ENCODE peak calls at places on chromosomes 12 and 14, in seven cellular contexts. One of them, this sample, is unnamed.
A peak's percentile ranks its signal among the peaks of the same experiment; 100 is the strongest.

GRCh38 chr14:24798911-24799310 is 164.9 kb upstream of the GZMB start:
- DNase-seq in stromal cell of bone marrow: no peak
- DNase-seq in stimulated activated CD8-positive, alpha-beta memory T cell treated with anti-CD3 and anti-CD28 coated beads, Interleukin-4, amount 100 ng/mL, for 48 hours: no peak
- DNase-seq in ACHN: no peak
- DNase-seq in mesenchymal stem cell: no peak
- DNase-seq in GM06990: no peak
- DNase-seq in posterior cingulate gyrus: no peak
- DNase-seq in this sample: no peak

GRCh38 chr12:106581543-106582263 is 1.1 kb upstream of the RFX4 start:
- DNase-seq in stromal cell of bone marrow: no peak
- DNase-seq in GM06990: no peak
- DNase-seq in ACHN: peak; percentile 47
- DNase-seq in mesenchymal stem cell: peak; percentile 23
- DNase-seq in stimulated activated CD8-positive, alpha-beta memory T cell treated with anti-CD3 and anti-CD28 coated beads, Interleukin-4, amount 100 ng/mL, for 48 hours: peak; percentile 31
- DNase-seq in posterior cingulate gyrus: no peak
- DNase-seq in this sample: no peak

GRCh38 chr12:39503445-39503844 is 60.5 kb upstream of the KIF21A start:
- DNase-seq in stimulated activated CD8-positive, alpha-beta memory T cell treated with anti-CD3 and anti-CD28 coated beads, Interleukin-4, amount 100 ng/mL, for 48 hours: no peak
- DNase-seq in ACHN: peak; percentile 69
- DNase-seq in stromal cell of bone marrow: peak; percentile 23
- DNase-seq in GM06990: no peak
- DNase-seq in mesenchymal stem cell: no peak
- DNase-seq in posterior cingulate gyrus: no peak
- DNase-seq in this sample: peak; percentile 48

GRCh38 chr12:82635263-82635662 is 51.4 kb upstream of the TMTC2 start:
- DNase-seq in stimulated activated CD8-positive, alpha-beta memory T cell treated with anti-CD3 and anti-CD28 coated beads, Interleukin-4, amount 100 ng/mL, for 48 hours: no peak
- DNase-seq in posterior cingulate gyrus: no peak
- DNase-seq in stromal cell of bone marrow: no peak
- DNase-seq in GM06990: no peak
- DNase-seq in ACHN: no peak
- DNase-seq in mesenchymal stem cell: no peak
- DNase-seq in this sample: no peak

GRCh38 chr12:9244894-9245293 is 36.7 kb upstream of the PZP start:
- DNase-seq in posterior cingulate gyrus: no peak
- DNase-seq in ACHN: no peak
- DNase-seq in GM06990: peak; percentile 26
- DNase-seq in mesenchymal stem cell: no peak
- DNase-seq in stimulated activated CD8-positive, alpha-beta memory T cell treated with anti-CD3 and anti-CD28 coated beads, Interleukin-4, amount 100 ng/mL, for 48 hours: peak; percentile 74
- DNase-seq in stromal cell of bone marrow: no peak
- DNase-seq in this sample: no peak

GRCh38 chr14:20522332-20522731 is 17.0 kb downstream of the RNASE10 start:
- DNase-seq in stimulated activated CD8-positive, alpha-beta memory T cell treated with anti-CD3 and anti-CD28 coated beads, Interleukin-4, amount 100 ng/mL, for 48 hours: no peak
- DNase-seq in stromal cell of bone marrow: no peak
- DNase-seq in mesenchymal stem cell: no peak
- DNase-seq in GM06990: no peak
- DNase-seq in ACHN: no peak
- DNase-seq in posterior cingulate gyrus: no peak
- DNase-seq in this sample: no peak

GRCh38 chr12:103924761-103925641 is 5.2 kb upstream of the HSP90B1 start:
- DNase-seq in posterior cingulate gyrus: no peak
- DNase-seq in mesenchymal stem cell: peak; percentile 75
- DNase-seq in stromal cell of bone marrow: peak; percentile 41
- DNase-seq in ACHN: peak; percentile 81
- DNase-seq in GM06990: peak; percentile 84
- DNase-seq in stimulated activated CD8-positive, alpha-beta memory T cell treated with anti-CD3 and anti-CD28 coated beads, Interleukin-4, amount 100 ng/mL, for 48 hours: peak; percentile 67
- DNase-seq in this sample: peak; percentile 73

GRCh38 chr14:31167032-31167431 is 40.6 kb downstream of the HECTD1 start:
- DNase-seq in posterior cingulate gyrus: no peak
- DNase-seq in stromal cell of bone marrow: no peak
- DNase-seq in mesenchymal stem cell: no peak
- DNase-seq in stimulated activated CD8-positive, alpha-beta memory T cell treated with anti-CD3 and anti-CD28 coated beads, Interleukin-4, amount 100 ng/mL, for 48 hours: no peak
- DNase-seq in ACHN: no peak
- DNase-seq in GM06990: no peak
- DNase-seq in this sample: no peak